ENCODE peak calls at places on chromosomes 11 and 22, in five cellular contexts. One of them, this sample, is unnamed. For H3K4me1, the result is how much of the 10 kb centered on the place peaks cover.

GRCh38 chr22:48581206-48581766 is 1246.4 kb downstream of the BRD1 start:
- DNase-seq in cardiac muscle cell: no peak
- DNase-seq in PC-3: no peak
- DNase-seq in uterus: no peak
- DNase-seq in pancreas: no peak
- DNase-seq in this sample: no peak

GRCh38 chr11:81497202-81497804 is 1236.4 kb downstream of the FAM181B start:
- DNase-seq in PC-3: peak
- DNase-seq in cardiac muscle cell: peak
- DNase-seq in uterus: no peak
- DNase-seq in pancreas: no peak
- DNase-seq in this sample: peak

GRCh38 chr22:47779474-47779873 is 1017.0 kb downstream of the TBC1D22A start:
- DNase-seq in pancreas: no peak
- DNase-seq in uterus: no peak
- DNase-seq in PC-3: no peak
- DNase-seq in cardiac muscle cell: no peak
- DNase-seq in this sample: no peak

GRCh38 chr11:104390696-104391095 is 226.7 kb upstream of the PDGFD start:
- DNase-seq in uterus: no peak
- DNase-seq in pancreas: no peak
- DNase-seq in cardiac muscle cell: peak
- DNase-seq in PC-3: peak
- DNase-seq in this sample: no peak

GRCh38 chr11:31968774-31969433 is 122.0 kb upstream of the RCN1 start:
- DNase-seq in PC-3: peak
- DNase-seq in pancreas: no peak
- DNase-seq in uterus: peak
- DNase-seq in cardiac muscle cell: peak
- DNase-seq in this sample: no peak

GRCh38 chr11:613369-613968 is 2.3 kb downstream of the IRF7 start:
- DNase-seq in PC-3: peak
- DNase-seq in pancreas: peak
- DNase-seq in uterus: peak
- DNase-seq in cardiac muscle cell: peak
- DNase-seq in this sample: peak

GRCh38 chr11:83724704-83725114 is 438.5 kb upstream of the CCDC90B start:
- DNase-seq in PC-3: peak
- DNase-seq in uterus: peak
- DNase-seq in cardiac muscle cell: peak
- DNase-seq in pancreas: peak
- DNase-seq in this sample: no peak

GRCh38 chr22:42313204-42313603 is 42.8 kb upstream of the TCF20 start:
- DNase-seq in cardiac muscle cell: no peak
- DNase-seq in pancreas: no peak
- DNase-seq in uterus: no peak
- DNase-seq in PC-3: no peak
- DNase-seq in this sample: no peak

GRCh38 chr11:74377689-74378088 is 20.5 kb downstream of the PGM2L1 start:
- DNase-seq in uterus: no peak
- DNase-seq in PC-3: no peak
- DNase-seq in pancreas: no peak
- DNase-seq in cardiac muscle cell: no peak
- DNase-seq in this sample: no peak

GRCh38 chr11:82229346-82229745 is 504.3 kb downstream of the FAM181B start:
- DNase-seq in pancreas: no peak
- DNase-seq in uterus: no peak
- DNase-seq in cardiac muscle cell: peak
- DNase-seq in PC-3: peak
- DNase-seq in this sample: peak

GRCh38 chr22:34324763-34325162 is 404.5 kb upstream of the LARGE1 start:
- DNase-seq in PC-3: no peak
- DNase-seq in pancreas: no peak
- DNase-seq in uterus: no peak
- DNase-seq in cardiac muscle cell: no peak
- DNase-seq in this sample: no peak

DNA sequence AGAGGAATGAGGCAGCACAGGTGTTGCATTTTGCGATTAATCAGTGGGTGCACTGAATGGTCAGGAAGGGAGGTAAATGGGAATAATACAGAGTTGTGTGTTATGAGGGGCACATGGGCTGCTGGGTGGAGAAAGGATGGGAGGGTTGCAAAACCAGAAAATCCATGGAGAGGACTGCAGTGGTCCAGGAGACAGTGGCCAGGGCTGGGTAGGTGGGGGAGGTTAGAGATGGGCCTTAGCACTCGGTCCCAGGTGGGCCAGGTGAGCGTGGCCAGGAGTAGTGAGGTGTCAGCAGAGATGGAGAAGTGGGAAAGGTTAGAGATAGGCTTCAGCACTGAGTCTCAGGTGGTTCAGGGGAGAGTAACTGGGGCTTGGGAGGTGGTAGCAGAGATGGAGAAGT is 399.1 kb upstream of the LARGE1 start:
- DNase-seq in PC-3: no peak
- DNase-seq in uterus: no peak
- DNase-seq in pancreas: no peak
- DNase-seq in cardiac muscle cell: no peak
- DNase-seq in this sample: no peak
- H3K4me1 ChIP-seq in PC-3: under half
- H3K4me1 ChIP-seq in uterus: under half
- H3K4me1 ChIP-seq in pancreas: under half
- H3K4me1 ChIP-seq in cardiac muscle cell: under half
- H3K4me1 ChIP-seq in this sample: under half

DNA sequence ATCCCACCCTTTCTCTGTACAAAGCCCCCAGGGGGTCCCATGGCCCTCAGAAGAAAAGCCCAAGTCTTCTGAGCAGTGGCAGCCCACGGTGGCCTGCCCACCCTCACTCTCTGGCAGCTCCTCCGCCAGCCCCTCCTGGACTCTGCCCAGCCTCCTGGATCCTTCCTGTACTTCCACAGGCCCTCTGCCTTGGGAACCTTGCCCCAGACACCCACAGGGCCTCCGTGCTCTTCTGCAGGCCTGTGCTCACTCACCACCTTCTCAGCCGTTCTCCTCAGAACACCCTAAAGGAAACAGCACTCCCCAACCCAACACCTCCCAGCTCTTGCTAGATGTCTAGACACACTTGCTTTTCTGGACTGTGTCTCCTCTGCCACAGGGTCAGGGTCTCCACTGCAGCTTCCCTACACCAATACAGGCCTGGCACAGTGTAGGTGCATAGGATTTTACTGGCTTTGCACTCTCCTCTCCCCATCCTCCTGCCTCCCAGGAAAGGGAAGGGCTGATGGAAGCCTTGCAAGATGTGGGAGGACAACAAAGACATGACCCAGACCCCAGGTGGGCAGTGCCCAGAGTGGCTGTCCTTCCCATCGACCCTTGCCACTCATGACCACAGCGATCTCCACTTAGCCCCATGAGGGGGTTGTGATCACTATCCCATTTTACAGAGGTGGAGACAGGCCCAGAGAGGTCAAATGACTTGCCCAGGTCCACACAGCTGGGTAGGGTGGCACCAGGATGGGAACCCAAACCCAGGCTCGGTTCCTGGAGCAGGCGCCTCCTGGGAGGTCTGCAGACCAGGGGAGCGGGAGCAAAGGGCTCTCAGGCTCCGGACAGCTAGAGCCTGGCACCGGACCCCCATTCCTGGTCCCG is 2.0 kb downstream of the SCARF2 start:
- DNase-seq in PC-3: no peak
- DNase-seq in pancreas: peak
- DNase-seq in cardiac muscle cell: no peak
- DNase-seq in uterus: no peak
- DNase-seq in this sample: no peak
- H3K27ac ChIP-seq in PC-3: no peak
- H3K27ac ChIP-seq in pancreas: no peak
- H3K27ac ChIP-seq in cardiac muscle cell: no peak
- H3K27ac ChIP-seq in uterus: peak
- H3K27ac ChIP-seq in this sample: no peak

DNA sequence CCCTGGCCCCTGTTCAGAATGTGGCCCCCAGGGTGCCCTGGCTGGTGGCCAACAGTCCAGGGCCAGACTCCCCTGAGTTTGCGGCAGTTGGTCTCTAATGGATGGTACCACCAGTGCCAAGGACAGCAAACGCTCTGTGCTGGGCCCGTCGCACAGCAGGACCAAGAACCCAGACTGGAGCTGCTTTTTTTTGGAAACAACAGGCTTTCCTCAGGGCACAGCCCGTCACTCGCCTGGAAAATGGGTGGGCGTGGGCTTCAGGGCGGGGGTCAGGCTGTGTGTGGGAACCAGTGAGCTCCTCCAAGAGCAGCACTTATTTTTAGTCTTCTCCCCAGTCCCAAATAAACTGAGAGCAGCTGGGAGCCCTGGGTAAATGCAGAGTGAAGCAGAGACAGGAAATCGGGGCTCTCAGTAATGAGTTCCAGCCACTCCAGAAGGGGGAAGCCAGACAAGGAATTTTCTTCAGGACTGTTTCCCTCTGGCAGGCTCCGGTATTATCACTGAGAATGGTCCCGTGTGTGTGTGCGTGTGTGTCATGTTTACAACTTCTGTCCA is 62.9 kb downstream of the PPFIBP2 start:
- DNase-seq in PC-3: no peak
- DNase-seq in pancreas: no peak
- DNase-seq in uterus: peak
- DNase-seq in cardiac muscle cell: peak
- DNase-seq in this sample: no peak
- H3K4me1 ChIP-seq in PC-3: under half
- H3K4me1 ChIP-seq in pancreas: under half
- H3K4me1 ChIP-seq in uterus: under half
- H3K4me1 ChIP-seq in cardiac muscle cell: under half
- H3K4me1 ChIP-seq in this sample: under half

DNA sequence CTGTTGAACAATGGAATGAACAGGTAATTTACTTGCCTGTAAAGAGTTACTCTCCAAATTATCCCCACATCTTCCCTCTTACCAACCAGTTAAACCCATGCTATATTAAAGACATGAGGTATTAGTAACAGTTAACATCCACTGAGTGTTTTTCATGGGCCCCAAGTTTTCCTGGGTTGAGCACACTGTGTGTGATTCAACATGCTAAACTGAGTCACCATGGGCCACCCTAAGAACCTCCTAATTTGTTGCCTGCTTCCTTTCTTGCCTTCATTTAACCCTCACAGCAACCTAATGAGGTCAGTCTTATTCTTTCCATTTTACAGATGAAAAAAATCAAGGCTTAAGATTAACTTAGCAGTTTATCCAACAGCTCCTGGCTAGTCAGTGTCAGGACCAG is 51.0 kb downstream of the GALNT18 start:
- DNase-seq in pancreas: no peak
- DNase-seq in cardiac muscle cell: no peak
- DNase-seq in uterus: no peak
- DNase-seq in PC-3: no peak
- DNase-seq in this sample: no peak
- H3K27ac ChIP-seq in pancreas: no peak
- H3K27ac ChIP-seq in cardiac muscle cell: no peak
- H3K27ac ChIP-seq in uterus: no peak
- H3K27ac ChIP-seq in PC-3: no peak
- H3K27ac ChIP-seq in this sample: no peak

GRCh38 chr11:63613517-63614135 is 607 bp downstream of the PLAAT3 start:
- DNase-seq in pancreas: peak
- DNase-seq in PC-3: peak
- DNase-seq in cardiac muscle cell: peak
- DNase-seq in uterus: peak
- DNase-seq in this sample: peak
- H3K4me1 ChIP-seq in pancreas: under half
- H3K4me1 ChIP-seq in PC-3: under half
- H3K4me1 ChIP-seq in cardiac muscle cell: under half
- H3K4me1 ChIP-seq in uterus: under half
- H3K4me1 ChIP-seq in this sample: under half

GRCh38 chr11:120566176-120566575 is 54.6 kb downstream of the GRIK4 start:
- DNase-seq in uterus: no peak
- DNase-seq in cardiac muscle cell: peak
- DNase-seq in pancreas: no peak
- DNase-seq in PC-3: peak
- DNase-seq in this sample: no peak
- H3K27ac ChIP-seq in uterus: no peak
- H3K27ac ChIP-seq in cardiac muscle cell: no peak
- H3K27ac ChIP-seq in pancreas: no peak
- H3K27ac ChIP-seq in PC-3: no peak
- H3K27ac ChIP-seq in this sample: no peak

DNA sequence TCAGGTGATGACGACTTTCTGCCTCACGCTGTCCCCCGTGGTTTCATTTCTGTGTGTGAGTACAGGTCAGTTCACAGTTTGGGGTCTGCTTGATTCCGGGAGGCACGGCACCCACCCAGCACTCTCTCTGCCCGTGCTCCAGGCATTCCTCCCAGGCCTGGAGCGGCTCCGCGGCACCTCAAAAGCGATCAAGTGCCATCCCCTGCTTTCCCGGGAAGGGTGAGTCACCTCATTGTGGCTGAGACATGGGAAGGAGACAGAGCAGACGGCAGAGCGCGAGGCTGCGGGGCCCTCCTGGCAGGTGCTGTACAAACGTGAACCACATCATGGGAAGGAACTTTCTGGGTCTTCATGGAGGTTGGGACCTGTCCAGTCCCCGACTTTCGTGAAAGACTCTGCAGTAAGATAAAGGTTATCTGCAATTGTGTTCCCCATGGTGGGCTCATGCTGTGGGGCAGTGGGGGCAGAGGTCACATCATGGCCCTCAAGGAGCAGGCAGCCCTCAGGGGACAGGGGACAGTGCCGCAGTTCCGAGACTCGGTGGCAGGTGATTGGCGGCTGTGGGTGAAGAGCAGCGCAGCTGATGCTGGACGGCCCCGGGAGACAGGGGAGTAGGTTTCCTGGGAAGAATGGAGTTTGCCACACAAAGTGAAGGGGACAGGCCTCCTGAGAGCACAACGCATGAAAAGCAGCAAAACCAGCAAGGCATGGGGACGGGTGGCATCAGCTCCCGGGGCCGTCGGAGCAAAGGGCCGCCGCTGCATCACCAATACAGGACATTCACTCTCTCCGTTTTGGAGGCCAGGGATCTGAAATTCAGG is 65.3 kb downstream of the CELSR1 start:
- DNase-seq in PC-3: no peak
- DNase-seq in uterus: no peak
- DNase-seq in pancreas: no peak
- DNase-seq in cardiac muscle cell: no peak
- DNase-seq in this sample: no peak
- H3K4me1 ChIP-seq in PC-3: under half
- H3K4me1 ChIP-seq in uterus: under half
- H3K4me1 ChIP-seq in pancreas: under half
- H3K4me1 ChIP-seq in cardiac muscle cell: under half
- H3K4me1 ChIP-seq in this sample: under half

GRCh38 chr22:35746946-35747703 is 29.5 kb downstream of the APOL5 start:
- DNase-seq in PC-3: no peak
- DNase-seq in uterus: no peak
- DNase-seq in cardiac muscle cell: no peak
- DNase-seq in pancreas: no peak
- DNase-seq in this sample: no peak
- H3K27ac ChIP-seq in PC-3: no peak
- H3K27ac ChIP-seq in uterus: no peak
- H3K27ac ChIP-seq in cardiac muscle cell: peak
- H3K27ac ChIP-seq in pancreas: no peak
- H3K27ac ChIP-seq in this sample: no peak